ENCODE peak calls at places on chromosomes 6 and 20, in four cellular contexts. One of them, this sample, is unnamed. For H4K20me1, the result is how much of the 10 kb centered on the place peaks cover.

GRCh38 chr20:63369024-63369530 is 7.9 kb upstream of the CHRNA4 start:
- DNase-seq in PC-9: no peak
- DNase-seq in OCI-LY7: no peak
- DNase-seq in IMR-90: no peak
- DNase-seq in this sample: no peak

GRCh38 chr6:89505847-89506246 is 72.9 kb downstream of the ANKRD6 start:
- DNase-seq in PC-9: no peak
- DNase-seq in IMR-90: no peak
- DNase-seq in OCI-LY7: no peak
- DNase-seq in this sample: no peak

GRCh38 chr6:144160452-144160851 is 10.1 kb downstream of the STX11 start:
- DNase-seq in PC-9: no peak
- DNase-seq in IMR-90: no peak
- DNase-seq in OCI-LY7: no peak
- DNase-seq in this sample: no peak

GRCh38 chr6:147530132-147531060 is 21.9 kb downstream of the SAMD5 start:
- DNase-seq in OCI-LY7: peak
- DNase-seq in IMR-90: no peak
- DNase-seq in PC-9: no peak
- DNase-seq in this sample: no peak

GRCh38 chr6:109260126-109260525 is 122.1 kb downstream of the CD164 start:
- DNase-seq in IMR-90: peak
- DNase-seq in OCI-LY7: no peak
- DNase-seq in PC-9: no peak
- DNase-seq in this sample: no peak

GRCh38 chr6:140957334-140957733 is 1175.4 kb upstream of the GJE1 start:
- DNase-seq in PC-9: no peak
- DNase-seq in OCI-LY7: no peak
- DNase-seq in IMR-90: no peak
- DNase-seq in this sample: no peak

GRCh38 chr20:33914871-33915270 is 78.8 kb upstream of the RALY start:
- DNase-seq in IMR-90: peak
- DNase-seq in OCI-LY7: peak
- DNase-seq in PC-9: peak
- DNase-seq in this sample: no peak

GRCh38 chr20:38023181-38024085 is 9.8 kb downstream of the TTI1 start:
- DNase-seq in PC-9: no peak
- DNase-seq in OCI-LY7: no peak
- DNase-seq in IMR-90: peak
- DNase-seq in this sample: no peak

GRCh38 chr20:7090753-7091310 is 323.3 kb downstream of the BMP2 start:
- DNase-seq in IMR-90: no peak
- DNase-seq in OCI-LY7: no peak
- DNase-seq in PC-9: no peak
- DNase-seq in this sample: peak

GRCh38 chr6:19736066-19736465 is 101.1 kb upstream of the ID4 start:
- DNase-seq in OCI-LY7: no peak
- DNase-seq in IMR-90: no peak
- DNase-seq in PC-9: no peak
- DNase-seq in this sample: peak

GRCh38 chr6:33822575-33823395 is 19.0 kb upstream of the MLN start:
- DNase-seq in IMR-90: no peak
- DNase-seq in OCI-LY7: peak
- DNase-seq in PC-9: no peak
- DNase-seq in this sample: peak

GRCh38 chr6:41201784-41202181 is 834 bp upstream of the TREML2 start:
- DNase-seq in PC-9: no peak
- DNase-seq in OCI-LY7: peak
- DNase-seq in IMR-90: no peak
- DNase-seq in this sample: no peak

GRCh38 chr20:18405826-18406225 is 61.0 kb downstream of the DZANK1 start:
- DNase-seq in OCI-LY7: no peak
- DNase-seq in IMR-90: no peak
- DNase-seq in PC-9: no peak
- DNase-seq in this sample: peak

GRCh38 chr20:39133205-39133604 is 171.1 kb downstream of the DHX35 start:
- DNase-seq in IMR-90: no peak
- DNase-seq in PC-9: no peak
- DNase-seq in OCI-LY7: no peak
- DNase-seq in this sample: no peak

GRCh38 chr6:122651031-122651430 is 40.8 kb downstream of the PKIB start:
- DNase-seq in PC-9: no peak
- DNase-seq in IMR-90: no peak
- DNase-seq in OCI-LY7: no peak
- DNase-seq in this sample: no peak

GRCh38 chr6:158367824-158368223 is 55.6 kb downstream of the TULP4 start:
- DNase-seq in IMR-90: no peak
- DNase-seq in PC-9: no peak
- DNase-seq in OCI-LY7: no peak
- DNase-seq in this sample: no peak

GRCh38 chr20:31837896-31838397 is 7.5 kb downstream of the FOXS1 start:
- DNase-seq in PC-9: peak
- DNase-seq in OCI-LY7: no peak
- DNase-seq in IMR-90: peak
- DNase-seq in this sample: no peak

GRCh38 chr20:2742934-2743559 is 50.5 kb downstream of the EBF4 start:
- DNase-seq in IMR-90: peak
- DNase-seq in OCI-LY7: peak
- DNase-seq in PC-9: peak
- DNase-seq in this sample: peak

GRCh38 chr6:130604869-130605401 is 222.3 kb upstream of the SMLR1 start:
- DNase-seq in PC-9: no peak
- DNase-seq in OCI-LY7: no peak
- DNase-seq in IMR-90: no peak
- DNase-seq in this sample: no peak

GRCh38 chr20:10357974-10358373 is 76.0 kb downstream of the MKKS start:
- DNase-seq in IMR-90: peak
- DNase-seq in OCI-LY7: no peak
- DNase-seq in PC-9: no peak
- DNase-seq in this sample: no peak

GRCh38 chr6:42693725-42694323 is 28.6 kb downstream of the PRPH2 start:
- DNase-seq in PC-9: no peak
- DNase-seq in IMR-90: no peak
- DNase-seq in OCI-LY7: peak
- DNase-seq in this sample: no peak
- H4K20me1 ChIP-seq in PC-9: under half
- H4K20me1 ChIP-seq in IMR-90: under half
- H4K20me1 ChIP-seq in OCI-LY7: under half
- H4K20me1 ChIP-seq in this sample: under half

DNA sequence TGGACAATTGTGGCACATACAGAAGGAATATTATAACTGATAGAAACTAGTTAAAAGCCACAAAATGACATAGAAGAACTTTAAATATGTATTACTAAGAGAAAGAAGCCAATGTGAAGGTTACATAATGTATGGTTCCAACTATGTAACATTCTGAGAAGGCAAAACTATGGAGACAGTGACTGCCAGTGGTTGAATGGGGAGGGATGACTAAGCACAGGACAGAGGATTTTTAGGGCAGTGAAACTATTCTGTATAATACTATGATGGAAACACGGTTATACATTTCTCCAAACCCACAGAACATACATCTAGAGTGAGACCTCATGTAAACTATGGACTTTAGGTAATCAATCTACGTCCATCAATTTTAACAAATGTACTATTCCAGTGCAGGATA is 22.4 kb downstream of the SYNCRIP start:
- DNase-seq in OCI-LY7: no peak
- DNase-seq in IMR-90: peak
- DNase-seq in PC-9: no peak
- DNase-seq in this sample: no peak
- H4K20me1 ChIP-seq in OCI-LY7: half or more
- H4K20me1 ChIP-seq in IMR-90: under half
- H4K20me1 ChIP-seq in PC-9: half or more
- H4K20me1 ChIP-seq in this sample: under half

GRCh38 chr20:59032713-59033059 is 551 bp upstream of the ATP5F1E start:
- DNase-seq in PC-9: no peak
- DNase-seq in IMR-90: peak
- DNase-seq in OCI-LY7: no peak
- DNase-seq in this sample: no peak

GRCh38 chr20:59030911-59031310 is 1.2 kb downstream of the ATP5F1E start:
- DNase-seq in PC-9: no peak
- DNase-seq in IMR-90: no peak
- DNase-seq in OCI-LY7: no peak
- DNase-seq in this sample: no peak

GRCh38 chr20:59031326-59032022 is 661 bp downstream of the ATP5F1E start:
- DNase-seq in IMR-90: no peak
- DNase-seq in PC-9: no peak
- DNase-seq in OCI-LY7: peak
- DNase-seq in this sample: no peak

GRCh38 chr20:59033093-59033492 is 958 bp upstream of the ATP5F1E start:
- DNase-seq in PC-9: no peak
- DNase-seq in OCI-LY7: no peak
- DNase-seq in IMR-90: no peak
- DNase-seq in this sample: no peak

DNA sequence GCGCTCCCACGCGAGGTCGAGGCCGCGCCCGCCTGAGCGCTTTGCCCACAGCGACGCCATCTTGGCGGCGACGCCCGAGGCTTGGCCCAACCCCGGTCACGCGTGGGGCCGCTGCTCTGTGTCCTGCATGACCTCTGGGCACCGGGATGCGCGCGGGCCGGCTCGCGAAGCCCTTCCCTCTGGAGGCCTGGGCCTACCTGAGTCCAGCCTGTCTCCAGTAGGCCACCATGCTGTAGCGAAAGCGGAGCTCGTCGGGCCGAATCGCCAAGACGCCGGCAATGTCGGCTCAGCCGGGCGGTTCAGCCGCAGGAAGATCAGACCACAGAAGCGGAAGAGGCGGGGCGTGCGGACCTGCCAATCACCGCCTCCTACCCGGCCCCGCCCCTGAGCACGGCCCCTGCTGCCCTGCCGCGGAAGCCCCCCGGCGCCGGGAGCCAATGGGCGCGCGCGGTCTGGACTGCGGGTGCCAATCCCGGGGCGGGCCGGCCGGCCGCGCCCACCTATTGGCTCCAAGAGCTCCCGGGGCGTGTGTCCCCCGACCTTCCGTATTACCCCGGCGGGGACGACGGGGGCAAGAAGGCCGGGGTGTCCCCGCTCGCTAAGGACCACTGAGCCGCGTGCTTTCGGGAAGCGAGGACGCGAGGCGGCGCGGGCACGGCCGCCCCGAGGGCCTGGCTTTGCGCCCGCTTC is at the start of gene ATP5F1E:
- DNase-seq in PC-9: peak
- DNase-seq in IMR-90: peak
- DNase-seq in OCI-LY7: peak
- DNase-seq in this sample: peak
- H4K20me1 ChIP-seq in PC-9: under half
- H4K20me1 ChIP-seq in IMR-90: under half
- H4K20me1 ChIP-seq in OCI-LY7: under half
- H4K20me1 ChIP-seq in this sample: under half

GRCh38 chr6:24922174-24922573 is 13.6 kb downstream of the RIPOR2 start:
- DNase-seq in OCI-LY7: peak
- DNase-seq in IMR-90: no peak
- DNase-seq in PC-9: no peak
- DNase-seq in this sample: no peak

GRCh38 chr6:24924956-24925355 is 10.8 kb downstream of the RIPOR2 start:
- DNase-seq in OCI-LY7: no peak
- DNase-seq in IMR-90: no peak
- DNase-seq in PC-9: peak
- DNase-seq in this sample: no peak

GRCh38 chr6:24925661-24926060 is 10.1 kb downstream of the RIPOR2 start:
- DNase-seq in IMR-90: no peak
- DNase-seq in OCI-LY7: no peak
- DNase-seq in PC-9: no peak
- DNase-seq in this sample: no peak

GRCh38 chr6:24922854-24923253 is 12.9 kb downstream of the RIPOR2 start:
- DNase-seq in PC-9: no peak
- DNase-seq in OCI-LY7: no peak
- DNase-seq in IMR-90: no peak
- DNase-seq in this sample: no peak

GRCh38 chr6:24923885-24924401 is 11.8 kb downstream of the RIPOR2 start:
- DNase-seq in OCI-LY7: no peak
- DNase-seq in PC-9: no peak
- DNase-seq in IMR-90: no peak
- DNase-seq in this sample: peak
- H4K20me1 ChIP-seq in OCI-LY7: under half
- H4K20me1 ChIP-seq in PC-9: under half
- H4K20me1 ChIP-seq in IMR-90: under half
- H4K20me1 ChIP-seq in this sample: under half

GRCh38 chr20:9302073-9302425 is 212.3 kb upstream of the LAMP5 start:
- DNase-seq in IMR-90: no peak
- DNase-seq in OCI-LY7: no peak
- DNase-seq in PC-9: no peak
- DNase-seq in this sample: no peak

GRCh38 chr20:9298906-9299305 is 215.5 kb upstream of the LAMP5 start:
- DNase-seq in OCI-LY7: no peak
- DNase-seq in PC-9: no peak
- DNase-seq in IMR-90: no peak
- DNase-seq in this sample: no peak

GRCh38 chr20:9301129-9302072 is 213.0 kb upstream of the LAMP5 start:
- DNase-seq in PC-9: peak
- DNase-seq in IMR-90: peak
- DNase-seq in OCI-LY7: no peak
- DNase-seq in this sample: no peak

GRCh38 chr20:9300534-9300933 is 213.9 kb upstream of the LAMP5 start:
- DNase-seq in OCI-LY7: no peak
- DNase-seq in PC-9: no peak
- DNase-seq in IMR-90: peak
- DNase-seq in this sample: no peak

DNA sequence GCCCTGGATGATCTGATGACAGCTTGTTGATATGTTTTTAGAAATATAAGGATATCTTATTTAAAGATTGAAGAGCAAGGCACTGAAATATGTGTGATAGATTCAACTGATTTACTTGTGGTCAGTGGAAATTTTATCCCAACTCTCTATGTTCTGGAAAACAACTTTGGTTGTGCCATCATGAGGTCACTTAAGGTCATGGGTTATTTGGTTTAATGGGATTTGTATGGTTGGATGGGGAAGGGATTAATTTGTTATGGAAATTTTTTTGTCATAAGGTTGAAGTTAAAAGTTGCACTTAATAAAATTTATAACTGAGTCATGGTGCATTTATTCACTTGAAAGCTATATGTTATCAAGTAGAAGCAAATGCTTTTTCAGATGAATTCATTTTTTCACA is 214.3 kb upstream of the LAMP5 start:
- DNase-seq in PC-9: no peak
- DNase-seq in OCI-LY7: no peak
- DNase-seq in IMR-90: no peak
- DNase-seq in this sample: no peak
- H4K20me1 ChIP-seq in PC-9: under half
- H4K20me1 ChIP-seq in OCI-LY7: under half
- H4K20me1 ChIP-seq in IMR-90: under half
- H4K20me1 ChIP-seq in this sample: under half

GRCh38 chr6:136863752-136864151 is 41.4 kb downstream of the PEX7 start:
- DNase-seq in OCI-LY7: no peak
- DNase-seq in PC-9: no peak
- DNase-seq in IMR-90: no peak
- DNase-seq in this sample: no peak

GRCh38 chr6:136860043-136860442 is 37.7 kb downstream of the PEX7 start:
- DNase-seq in IMR-90: no peak
- DNase-seq in OCI-LY7: no peak
- DNase-seq in PC-9: no peak
- DNase-seq in this sample: no peak

GRCh38 chr6:136862662-136863061 is 40.3 kb downstream of the PEX7 start:
- DNase-seq in PC-9: no peak
- DNase-seq in OCI-LY7: no peak
- DNase-seq in IMR-90: no peak
- DNase-seq in this sample: no peak

GRCh38 chr6:136866872-136867416 is 44.6 kb downstream of the PEX7 start:
- DNase-seq in OCI-LY7: no peak
- DNase-seq in PC-9: no peak
- DNase-seq in IMR-90: peak
- DNase-seq in this sample: no peak

GRCh38 chr6:136864676-136865075 is 42.3 kb downstream of the PEX7 start:
- DNase-seq in PC-9: no peak
- DNase-seq in OCI-LY7: no peak
- DNase-seq in IMR-90: no peak
- DNase-seq in this sample: no peak
- H4K20me1 ChIP-seq in PC-9: under half
- H4K20me1 ChIP-seq in OCI-LY7: under half
- H4K20me1 ChIP-seq in IMR-90: under half
- H4K20me1 ChIP-seq in this sample: under half